ENCODE peak calls at places on chromosome X, in nine cellular contexts. F, R, O, L, X, W, B, M and P are unnamed samples.

GRCh38 chrX:45622538-45622937 is 421.9 kb upstream of the DIPK2B start:
- DNase-seq in W (peak), L (no peak), O (peak), R (no peak), B (peak), F (no peak), X (no peak), M (peak), P (no peak)

GRCh38 chrX:107716816-107717700 is 58.5 kb downstream of the TSC22D3 start:
- DNase-seq in R (peak), X (peak), O (peak), B (peak), M (peak), W (peak), L (peak), F (no peak), P (no peak)

GRCh38 chrX:2452317-2452784 is 48.4 kb downstream of the DHRSX start:
- DNase-seq in L (no peak), M (no peak), F (peak), W (no peak), X (no peak), O (no peak), B (no peak), R (no peak), P (no peak)

GRCh38 chrX:154399527-154400368 is 1.6 kb downstream of the RPL10 start:
- DNase-seq in W (no peak), M (no peak), X (no peak), F (no peak), O (no peak), B (no peak), L (peak), R (no peak), P (no peak)

GRCh38 chrX:45628041-45628440 is 427.4 kb upstream of the DIPK2B start:
- DNase-seq in X (no peak), F (no peak), R (no peak), B (peak), L (no peak), M (peak), W (no peak), O (peak), P (no peak)

GRCh38 chrX:12891915-12892506 is 14.4 kb upstream of the TLR8 start:
- DNase-seq in B (no peak), M (no peak), X (no peak), O (no peak), L (no peak), F (no peak), W (no peak), R (no peak), P (no peak)

GRCh38 chrX:43813898-43814297 is 68.4 kb downstream of the MAOB start:
- DNase-seq in B (no peak), X (peak), L (peak), R (peak), M (no peak), W (no peak), O (peak), F (peak), P (no peak)

GRCh38 chrX:123222920-123223319 is 38.8 kb downstream of the GRIA3 start:
- DNase-seq in W (no peak), X (no peak), B (no peak), L (no peak), F (no peak), M (no peak), O (no peak), R (no peak), P (no peak)

GRCh38 chrX:105260291-105261043 is 40.0 kb upstream of the TEX13A start:
- DNase-seq in L (no peak), W (no peak), B (no peak), R (peak), M (no peak), F (no peak), O (no peak), X (no peak), P (no peak)

GRCh38 chrX:130916636-130917422 is 13.8 kb upstream of the ENOX2 start:
- DNase-seq in X (peak), B (peak), M (peak), W (peak), L (peak), F (peak), O (peak), R (peak), P (no peak)

GRCh38 chrX:13966071-13966850 is 63.4 kb downstream of the GEMIN8 start:
- DNase-seq in M (no peak), B (no peak), L (peak), O (no peak), W (no peak), X (no peak), R (no peak), F (no peak), P (no peak)

GRCh38 chrX:88655460-88655859 is 91.6 kb upstream of the CPXCR1 start:
- DNase-seq in L (no peak), F (no peak), X (no peak), R (no peak), O (no peak), W (no peak), M (no peak), B (no peak), P (no peak)

GRCh38 chrX:21986596-21986995 is 45.5 kb upstream of the PHEX start:
- DNase-seq in O (peak), X (no peak), R (no peak), L (no peak), W (peak), F (no peak), B (peak), M (no peak), P (no peak)

GRCh38 chrX:54529166-54529558 is 857 bp upstream of the GNL3L start:
- DNase-seq in O (no peak), X (no peak), F (no peak), M (no peak), B (no peak), R (no peak), W (no peak), L (no peak), P (no peak)

GRCh38 chrX:13287816-13288215 is 32.0 kb downstream of the ATXN3L start:
- DNase-seq in X (no peak), L (peak), M (no peak), F (peak), O (peak), R (no peak), W (peak), B (peak), P (no peak)

GRCh38 chrX:82141942-82142341 is 940.0 kb downstream of the SH3BGRL start:
- DNase-seq in M (no peak), F (no peak), X (no peak), R (no peak), B (no peak), O (no peak), W (no peak), L (no peak), P (no peak)

GRCh38 chrX:48663241-48663640 is 20.4 kb upstream of the WAS start:
- DNase-seq in R (no peak), L (no peak), B (no peak), O (no peak), M (no peak), X (no peak), F (no peak), W (no peak), P (no peak)

GRCh38 chrX:17563515-17563914 is 173.8 kb upstream of the SCML1 start:
- DNase-seq in R (no peak), L (no peak), F (no peak), B (peak), W (peak), O (no peak), X (no peak), M (peak), P (no peak)

GRCh38 chrX:11266329-11266830 is 26.8 kb upstream of the AMELX start:
- DNase-seq in B (no peak), W (no peak), L (no peak), F (peak), O (no peak), M (no peak), X (no peak), R (no peak), P (no peak)

GRCh38 chrX:149982310-149982709 is 44.0 kb upstream of the EOLA2 start:
- DNase-seq in M (no peak), X (no peak), F (no peak), B (peak), W (no peak), L (no peak), O (no peak), R (no peak), P (no peak)

GRCh38 chrX:24877854-24878650 is 137.7 kb downstream of the ARX start:
- DNase-seq in W (no peak), X (no peak), O (no peak), B (peak), F (no peak), M (peak), L (no peak), R (no peak), P (no peak)

GRCh38 chrX:150362599-150363481 is at the start of gene MAMLD1:
- DNase-seq in W (peak), F (peak), L (peak), M (peak), R (peak), B (peak), O (peak), X (peak), P (peak)

GRCh38 chrX:1451251-1451675 is 1.4 kb downstream of the ASMTL start:
- DNase-seq in X (no peak), R (peak), F (no peak), O (no peak), L (no peak), B (no peak), W (no peak), M (no peak), P (peak)

GRCh38 chrX:9465380-9466114 is 689 bp downstream of the TBL1X start:
- DNase-seq in L (no peak), W (no peak), M (no peak), R (no peak), O (no peak), B (no peak), X (peak), F (peak), P (peak)

GRCh38 chrX:22163306-22163705 is 109.4 kb upstream of the CBLL2 start:
- DNase-seq in F (no peak), X (no peak), L (no peak), W (no peak), M (no peak), B (no peak), R (no peak), O (no peak), P (no peak)

GRCh38 chrX:109049903-109050302 is 313.5 kb upstream of the IRS4 start:
- DNase-seq in F (no peak), M (peak), W (no peak), B (no peak), L (no peak), O (no peak), R (peak), X (no peak), P (no peak)

GRCh38 chrX:28920554-28920953 is 333.3 kb downstream of the IL1RAPL1 start:
- DNase-seq in O (peak), W (no peak), L (no peak), F (no peak), B (peak), M (no peak), X (no peak), R (peak), P (no peak)

GRCh38 chrX:1487401-1487800 is 34.7 kb upstream of the ASMTL start:
- DNase-seq in W (no peak), L (no peak), M (no peak), X (no peak), F (no peak), B (no peak), O (no peak), R (no peak), P (no peak)

GRCh38 chrX:101659601-101660063 is at the start of gene ARMCX2:
- DNase-seq in X (peak), B (peak), W (peak), O (peak), M (peak), L (peak), F (no peak), R (peak), P (no peak)

GRCh38 chrX:734411-734810 is 103.8 kb downstream of the SHOX start:
- DNase-seq in O (no peak), R (no peak), F (no peak), W (no peak), L (no peak), B (no peak), M (no peak), X (no peak), P (no peak)

GRCh38 chrX:5976332-5976731 is 252.3 kb downstream of the NLGN4X start:
- DNase-seq in O (no peak), B (peak), M (no peak), L (no peak), F (no peak), R (no peak), X (no peak), W (no peak), P (no peak)

GRCh38 chrX:137848291-137848905 is 282.5 kb downstream of the ZIC3 start:
- DNase-seq in M (no peak), B (no peak), X (no peak), W (no peak), F (no peak), L (no peak), O (no peak), R (peak), P (no peak)

GRCh38 chrX:55007633-55008032 is 7.5 kb downstream of the APEX2 start:
- DNase-seq in O (peak), B (peak), X (no peak), M (peak), W (peak), L (peak), R (no peak), F (no peak), P (no peak)

GRCh38 chrX:19874391-19875050 is 12.9 kb downstream of the SH3KBP1 start:
- DNase-seq in F (no peak), B (no peak), R (no peak), X (no peak), L (no peak), M (no peak), W (no peak), O (no peak), P (no peak)

GRCh38 chrX:72236841-72237240 is 2.0 kb downstream of the ERCC6L start:
- DNase-seq in W (peak), O (no peak), F (no peak), R (no peak), X (no peak), M (peak), L (no peak), B (no peak), P (no peak)

GRCh38 chrX:74383611-74384010 is 37.7 kb upstream of the SLC16A2 start:
- DNase-seq in O (peak), X (peak), F (no peak), R (peak), B (peak), W (peak), M (peak), L (peak), P (no peak)
- TF ChIP-seq CTCF in O (peak), X (peak), F (peak), R (peak), B (peak), W (peak), M (peak), L (peak), P (peak)

GRCh38 chrX:15786930-15787329 is 3.4 kb upstream of the ZRSR2 start:
- DNase-seq in R (no peak), O (no peak), L (no peak), X (no peak), M (no peak), F (no peak), B (no peak), W (no peak), P (no peak)
- TF ChIP-seq CTCF in R (no peak), O (no peak), L (no peak), X (no peak), M (no peak), F (no peak), B (no peak), W (no peak), P (no peak)

GRCh38 chrX:134669378-134670098 is 11.3 kb upstream of the PLAC1 start:
- DNase-seq in O (peak), F (no peak), R (no peak), B (peak), M (peak), L (peak), W (peak), X (no peak), P (no peak)

GRCh38 chrX:134670241-134670811 is 12.1 kb upstream of the PLAC1 start:
- DNase-seq in M (peak), W (peak), F (no peak), L (peak), B (peak), X (no peak), O (peak), R (no peak), P (no peak)

GRCh38 chrX:134671207-134671750 is 13.0 kb upstream of the PLAC1 start:
- DNase-seq in W (peak), L (no peak), F (no peak), O (no peak), X (no peak), R (no peak), B (no peak), M (peak), P (no peak)

GRCh38 chrX:134673123-134673522 is 14.9 kb upstream of the PLAC1 start:
- DNase-seq in R (no peak), W (no peak), O (no peak), X (no peak), B (no peak), F (no peak), M (no peak), L (no peak), P (no peak)

DNA sequence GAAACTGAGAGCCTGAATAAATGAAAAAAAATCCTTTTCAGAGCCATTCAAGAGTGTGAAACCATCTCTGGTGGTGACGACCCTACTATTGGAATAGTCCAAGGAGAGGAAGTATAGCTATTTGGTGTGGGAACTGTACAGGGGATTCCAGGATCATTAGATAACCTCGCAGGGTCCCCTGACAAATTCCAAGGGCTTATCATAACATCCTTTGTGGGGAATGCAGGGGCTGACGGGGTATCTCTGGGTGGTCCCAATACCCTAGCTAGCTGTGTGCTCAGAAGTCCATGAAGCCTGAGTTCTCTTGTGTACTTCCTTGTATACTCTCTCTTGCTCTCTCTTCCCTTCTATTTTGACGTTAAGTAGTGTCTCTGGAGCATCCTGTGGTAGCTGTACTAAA is 13.8 kb upstream of the PLAC1 start:
- DNase-seq in B (no peak), M (no peak), F (no peak), L (no peak), X (no peak), O (no peak), R (no peak), W (no peak), P (no peak)
- TF ChIP-seq CTCF in B (no peak), M (no peak), F (no peak), L (no peak), X (no peak), O (no peak), R (no peak), W (no peak), P (no peak)

GRCh38 chrX:119292445-119292844 is 56.4 kb downstream of the PGRMC1 start:
- DNase-seq in L (no peak), X (no peak), F (no peak), O (no peak), W (peak), B (no peak), M (peak), R (no peak), P (no peak)

GRCh38 chrX:119288890-119289393 is 52.9 kb downstream of the PGRMC1 start:
- DNase-seq in M (no peak), W (no peak), O (no peak), F (no peak), R (no peak), B (no peak), X (no peak), L (no peak), P (no peak)
- TF ChIP-seq CTCF in M (no peak), W (peak), O (no peak), F (no peak), R (peak), B (no peak), X (no peak), L (no peak), P (peak)

GRCh38 chrX:26651755-26652154 is 435.8 kb downstream of the MAGEB5 start:
- DNase-seq in O (no peak), F (no peak), R (no peak), W (no peak), B (no peak), L (no peak), M (peak), X (no peak), P (no peak)
- TF ChIP-seq CTCF in O (peak), F (no peak), R (peak), W (no peak), B (no peak), L (no peak), M (no peak), X (peak), P (peak)

GRCh38 chrX:68114573-68115199 is 318.6 kb downstream of the OPHN1 start:
- DNase-seq in R (no peak), O (peak), M (peak), L (peak), F (no peak), X (no peak), B (peak), W (peak), P (no peak)
- TF ChIP-seq CTCF in R (no peak), O (no peak), M (no peak), L (no peak), F (no peak), X (no peak), B (no peak), W (no peak), P (no peak)

GRCh38 chrX:114930227-114930626 is 87.2 kb downstream of the IL13RA2 start:
- DNase-seq in R (no peak), M (peak), L (no peak), O (no peak), W (no peak), B (no peak), X (no peak), F (no peak), P (no peak)
- TF ChIP-seq CTCF in R (no peak), M (no peak), L (no peak), O (no peak), W (no peak), B (no peak), X (no peak), F (no peak), P (no peak)

GRCh38 chrX:38335382-38335781 is 8.1 kb upstream of the RPGR start:
- DNase-seq in R (no peak), W (no peak), O (no peak), X (no peak), L (no peak), B (no peak), M (no peak), F (no peak), P (no peak)
- TF ChIP-seq CTCF in R (no peak), W (no peak), O (no peak), X (no peak), L (peak), B (no peak), M (no peak), F (no peak), P (peak)